ENCODE peak calls at places on chromosomes 6 and 20, in eight cellular contexts. I is COR-L47; X is activated naive CD4-positive, alpha-beta T cell; L is NCI-H2029 treated with DMSO at 0.1 percent for 48 hours; K is caudate nucleus; M is T-helper 2 cell; N is CD4-positive, alpha-beta memory T cell; C is endothelial cell of umbilical vein. P is an unnamed sample.

GRCh38 chr6:128069180-128069579 is 168.3 kb upstream of the THEMIS start:
- DNase-seq in M (no peak), I (no peak), K (no peak), L (no peak), N (no peak), C (no peak), X (no peak), P (no peak)

GRCh38 chr6:131867744-131868143 is 59.9 kb downstream of the ENPP1 start:
- DNase-seq in X (no peak), C (no peak), L (no peak), N (no peak), K (no peak), M (no peak), I (no peak), P (no peak)

GRCh38 chr6:96626749-96627353 is 63.9 kb downstream of the FHL5 start:
- DNase-seq in L (peak), K (no peak), C (peak), M (no peak), X (no peak), N (peak), I (peak), P (peak)

GRCh38 chr20:59988141-59988540 is 29.9 kb downstream of the CDH26 start:
- DNase-seq in L (no peak), M (no peak), K (no peak), N (no peak), X (no peak), C (no peak), I (peak), P (no peak)

GRCh38 chr6:39760246-39760952 is 31.8 kb upstream of the DAAM2 start:
- DNase-seq in M (no peak), K (no peak), L (no peak), N (no peak), X (no peak), I (no peak), C (no peak), P (no peak)

GRCh38 chr20:14055127-14055742 is 59.9 kb downstream of the MACROD2 start:
- DNase-seq in N (no peak), K (no peak), X (no peak), L (peak), M (no peak), I (peak), C (peak), P (peak)

GRCh38 chr20:60899320-60899719 is 352.7 kb upstream of the CDH4 start:
- DNase-seq in L (no peak), K (no peak), X (no peak), M (no peak), C (no peak), I (no peak), N (no peak), P (no peak)

GRCh38 chr6:53623497-53623896 is 42.1 kb downstream of the KLHL31 start:
- DNase-seq in K (no peak), L (peak), C (no peak), N (no peak), X (no peak), M (no peak), I (no peak), P (no peak)

GRCh38 chr6:149951626-149952025 is 9.8 kb downstream of the ULBP2 start:
- DNase-seq in C (no peak), L (no peak), X (no peak), M (no peak), K (no peak), I (no peak), N (no peak), P (no peak)

GRCh38 chr6:106574729-106575458 is 54.4 kb downstream of the RTN4IP1 start:
- DNase-seq in L (no peak), I (no peak), M (no peak), K (no peak), N (no peak), X (no peak), C (peak), P (peak)

GRCh38 chr6:137823826-137824501 is 43.1 kb upstream of the TNFAIP3 start:
- DNase-seq in N (peak), I (peak), L (no peak), K (peak), X (peak), M (peak), C (no peak), P (no peak)

GRCh38 chr6:18323935-18324707 is 59.8 kb upstream of the DEK start:
- DNase-seq in X (no peak), C (peak), L (peak), K (no peak), N (peak), M (no peak), I (peak), P (peak)

GRCh38 chr20:53872561-53873248 is 197.7 kb downstream of the BCAS1 start:
- DNase-seq in L (no peak), X (peak), M (peak), I (no peak), K (no peak), C (no peak), N (peak), P (no peak)

GRCh38 chr6:163394659-163395058 is 19.9 kb upstream of the QKI start:
- DNase-seq in K (no peak), I (no peak), L (no peak), X (no peak), C (no peak), M (no peak), N (no peak), P (no peak)

GRCh38 chr20:4957939-4958362 is 43.4 kb downstream of the SLC23A2 start:
- DNase-seq in I (no peak), M (no peak), L (no peak), C (no peak), N (no peak), K (no peak), X (no peak), P (no peak)

GRCh38 chr20:35854697-35855434 is 83.1 kb downstream of the PHF20 start:
- DNase-seq in X (no peak), K (no peak), C (no peak), L (no peak), I (no peak), M (no peak), N (no peak), P (no peak)

GRCh38 chr6:165245287-165245686 is 64.1 kb downstream of the C6orf118 start:
- DNase-seq in I (no peak), M (no peak), X (no peak), K (peak), N (no peak), L (no peak), C (no peak), P (no peak)

GRCh38 chr6:29813809-29814208 is 13.8 kb upstream of the HLA-G start:
- DNase-seq in I (no peak), N (no peak), C (no peak), L (no peak), K (no peak), M (no peak), X (no peak), P (no peak)

GRCh38 chr6:160428069-160428430 is 79.9 kb downstream of the SLC22A3 start:
- DNase-seq in L (peak), K (peak), M (no peak), N (no peak), I (no peak), X (no peak), C (no peak), P (peak)

GRCh38 chr6:75196051-75196743 is 9.7 kb downstream of the COL12A1 start:
- DNase-seq in K (no peak), C (peak), L (no peak), M (no peak), I (no peak), X (no peak), N (no peak), P (no peak)

GRCh38 chr6:100257661-100258395 is 206.9 kb downstream of the SIM1 start:
- DNase-seq in M (no peak), N (no peak), L (no peak), X (no peak), I (peak), C (peak), K (no peak), P (peak)

GRCh38 chr20:43936371-43936770 is 21.7 kb downstream of the TOX2 start:
- DNase-seq in C (no peak), M (no peak), I (no peak), N (no peak), K (no peak), X (no peak), L (no peak), P (no peak)

GRCh38 chr6:23905301-23905700 is 220.7 kb upstream of the NRSN1 start:
- DNase-seq in N (no peak), L (no peak), M (no peak), I (no peak), K (no peak), C (no peak), X (no peak), P (no peak)

GRCh38 chr20:43331911-43332310 is 125.8 kb upstream of the SRSF6 start:
- DNase-seq in L (no peak), I (no peak), X (no peak), M (no peak), C (no peak), N (no peak), K (no peak), P (no peak)